ENCODE peak calls at places on chromosomes 12 and 14, in five cellular contexts. A, O, H, W and P are unnamed samples.

GRCh38 chr12:111322336-111323250 is 46.3 kb downstream of the PHETA1 start:
- DNase-seq in A (no peak), O (no peak), H (no peak), W (no peak), P (no peak)

GRCh38 chr14:105899071-105899641 is 372.8 kb downstream of the TMEM121 start:
- DNase-seq in A (peak), O (no peak), H (no peak), W (no peak), P (peak)

GRCh38 chr12:54378791-54379400 is 5.6 kb downstream of the ZNF385A start:
- DNase-seq in A (peak), O (no peak), H (no peak), W (peak), P (peak)

GRCh38 chr12:2292560-2292959 is 239.8 kb downstream of the CACNA1C start:
- DNase-seq in A (no peak), O (no peak), H (no peak), W (no peak), P (peak)

GRCh38 chr14:92382677-92383076 is 59.7 kb downstream of the SLC24A4 start:
- DNase-seq in A (no peak), O (no peak), H (no peak), W (no peak), P (no peak)

GRCh38 chr12:113287899-113288282 is 47.0 kb downstream of the SLC8B1 start:
- DNase-seq in A (no peak), O (no peak), H (no peak), W (no peak), P (no peak)

GRCh38 chr12:94641283-94641682 is 9.1 kb downstream of the TMCC3 start:
- DNase-seq in A (no peak), O (no peak), H (no peak), W (no peak), P (no peak)

GRCh38 chr12:79911889-79912656 is 22.8 kb downstream of the PPP1R12A start:
- DNase-seq in A (no peak), O (peak), H (no peak), W (no peak), P (no peak)

GRCh38 chr14:81684696-81685095 is 151.0 kb upstream of the SEL1L start:
- DNase-seq in A (no peak), O (no peak), H (no peak), W (no peak), P (no peak)
- TF ChIP-seq MXI1 in A (no peak), O (no peak), H (no peak), W (no peak), P (no peak)

GRCh38 chr12:41264281-41264680 is 76.2 kb downstream of the PDZRN4 start:
- DNase-seq in A (no peak), O (no peak), H (no peak), W (peak), P (peak)
- TF ChIP-seq MXI1 in A (no peak), O (no peak), H (no peak), W (no peak), P (no peak)

DNA sequence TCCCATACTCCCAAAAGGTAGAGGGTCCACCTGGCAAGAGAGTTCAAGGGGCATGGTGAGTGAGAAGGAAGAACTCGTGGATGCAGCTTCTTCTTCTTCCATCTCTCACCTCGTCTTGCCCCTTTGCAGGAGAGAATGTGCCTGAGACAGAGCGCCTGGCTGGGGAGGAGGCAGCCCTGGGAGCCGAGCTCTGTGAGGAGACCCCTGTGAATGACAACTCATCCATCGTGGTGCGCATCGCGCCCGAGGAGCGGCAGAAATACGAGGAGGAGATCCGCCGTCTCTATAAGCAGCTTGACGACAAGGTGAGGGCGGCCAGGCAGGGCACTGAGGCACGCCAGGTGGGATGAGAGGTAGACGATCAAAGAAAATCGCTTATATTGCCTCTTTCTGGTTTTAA is 20.0 kb downstream of the KIF5A start:
- DNase-seq in A (no peak), O (no peak), H (no peak), W (no peak), P (no peak)
- TF ChIP-seq MXI1 in A (no peak), O (no peak), H (no peak), W (no peak), P (no peak)

GRCh38 chr12:122944588-122944987 is 21.7 kb downstream of the ABCB9 start:
- DNase-seq in A (no peak), O (peak), H (no peak), W (peak), P (no peak)
- TF ChIP-seq MXI1 in A (no peak), O (no peak), H (no peak), W (no peak), P (no peak)

DNA sequence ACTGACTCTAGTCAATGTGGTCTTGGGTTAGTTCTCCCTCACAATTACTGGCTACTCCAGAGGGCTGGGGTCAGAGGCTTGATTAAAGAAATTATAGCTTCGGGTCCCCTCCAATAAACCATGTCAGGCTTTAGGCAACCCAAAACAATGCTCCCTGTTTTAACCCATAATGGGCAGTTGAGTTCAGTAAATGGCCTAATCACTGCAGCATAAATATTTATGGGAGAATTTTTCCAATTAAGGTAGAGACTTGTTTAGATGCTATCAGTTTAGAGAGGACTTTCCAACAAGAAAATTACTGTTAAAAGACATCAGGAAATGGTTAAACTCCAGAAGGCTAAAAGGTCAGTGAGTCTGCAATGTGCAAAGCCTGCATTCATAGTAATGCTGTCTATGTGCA is 389.2 kb upstream of the PRICKLE1 start:
- DNase-seq in A (no peak), O (no peak), H (no peak), W (no peak), P (no peak)
- TF ChIP-seq MXI1 in A (no peak), O (no peak), H (no peak), W (no peak), P (no peak)

GRCh38 chr12:544142-544541 is 84.4 kb downstream of the B4GALNT3 start:
- DNase-seq in A (no peak), O (no peak), H (no peak), W (no peak), P (no peak)
- TF ChIP-seq MXI1 in A (no peak), O (no peak), H (no peak), W (no peak), P (no peak)

DNA sequence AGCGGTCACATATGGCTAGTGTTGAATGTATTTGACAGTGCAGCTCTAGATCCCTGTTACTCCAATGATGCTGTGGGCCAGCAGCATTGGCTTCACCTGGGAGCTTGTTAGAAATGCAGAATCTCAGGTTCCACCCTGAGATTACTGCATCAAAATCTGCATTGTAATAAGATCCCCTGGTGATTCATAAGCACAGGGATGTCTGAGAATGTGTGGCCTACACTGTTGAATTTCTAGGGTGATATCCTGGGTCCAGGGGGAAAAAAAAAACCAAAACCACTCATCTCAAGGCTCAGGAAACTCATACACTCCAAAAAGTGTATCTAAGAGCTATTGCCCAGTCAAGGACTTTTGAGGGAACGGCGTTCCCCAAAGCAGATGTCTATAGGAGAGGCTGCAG is 196.8 kb downstream of the PPM1H start:
- DNase-seq in A (no peak), O (peak), H (no peak), W (no peak), P (no peak)
- TF ChIP-seq MXI1 in A (no peak), O (no peak), H (no peak), W (no peak), P (no peak)

GRCh38 chr12:19885092-19885813 is 446.0 kb downstream of the AEBP2 start:
- DNase-seq in A (no peak), O (peak), H (no peak), W (no peak), P (no peak)

GRCh38 chr12:19880724-19881123 is 441.4 kb downstream of the AEBP2 start:
- DNase-seq in A (no peak), O (no peak), H (no peak), W (no peak), P (no peak)

GRCh38 chr12:19880076-19880475 is 440.8 kb downstream of the AEBP2 start:
- DNase-seq in A (no peak), O (no peak), H (no peak), W (no peak), P (no peak)

GRCh38 chr12:19884081-19884480 is 444.8 kb downstream of the AEBP2 start:
- DNase-seq in A (no peak), O (no peak), H (no peak), W (no peak), P (no peak)

GRCh38 chr12:19882418-19882817 is 443.1 kb downstream of the AEBP2 start:
- DNase-seq in A (no peak), O (no peak), H (no peak), W (no peak), P (no peak)
- TF ChIP-seq MXI1 in A (no peak), O (no peak), H (no peak), W (no peak), P (no peak)